ENCODE peak calls at places on chromosomes 5 and 9, in five cellular contexts. One of them, this sample, is unnamed.
A peak's percentile ranks its signal among the peaks of the same experiment; 100 is the strongest.

GRCh38 chr9:33011857-33012256 is 10.4 kb upstream of the APTX start:
- DNase-seq in AG09319: no peak
- DNase-seq in fibroblast of mammary gland: no peak
- DNase-seq in H9: no peak
- DNase-seq in NB4: no peak
- DNase-seq in this sample: no peak

GRCh38 chr9:108033976-108034964 is 544.7 kb upstream of the KLF4 start:
- DNase-seq in AG09319: peak; percentile 66
- DNase-seq in fibroblast of mammary gland: peak; percentile 89
- DNase-seq in H9: no peak
- DNase-seq in NB4: no peak
- DNase-seq in this sample: peak; percentile 25

GRCh38 chr5:148343049-148343413 is 7.7 kb downstream of the SPINK9 start:
- DNase-seq in AG09319: no peak
- DNase-seq in fibroblast of mammary gland: peak; percentile 2
- DNase-seq in H9: no peak
- DNase-seq in NB4: no peak
- DNase-seq in this sample: no peak

GRCh38 chr9:15370496-15371464 is 51.9 kb upstream of the SNAPC3 start:
- DNase-seq in AG09319: no peak
- DNase-seq in fibroblast of mammary gland: peak; percentile 12
- DNase-seq in H9: no peak
- DNase-seq in NB4: peak; percentile 13
- DNase-seq in this sample: no peak

GRCh38 chr9:69946800-69947437 is 96.7 kb upstream of the MAMDC2 start:
- DNase-seq in AG09319: peak; percentile 41
- DNase-seq in fibroblast of mammary gland: peak; percentile 93
- DNase-seq in H9: no peak
- DNase-seq in NB4: peak; percentile 49
- DNase-seq in this sample: peak; percentile 92

GRCh38 chr5:72452515-72453259 is 54.5 kb downstream of the ZNF366 start:
- DNase-seq in AG09319: peak; percentile 74
- DNase-seq in fibroblast of mammary gland: peak; percentile 92
- DNase-seq in H9: no peak
- DNase-seq in NB4: no peak
- DNase-seq in this sample: peak; percentile 58

GRCh38 chr5:62124266-62124665 is 181.7 kb upstream of the KIF2A start:
- DNase-seq in AG09319: no peak
- DNase-seq in fibroblast of mammary gland: no peak
- DNase-seq in H9: peak; percentile 37
- DNase-seq in NB4: no peak
- DNase-seq in this sample: no peak

GRCh38 chr5:73997936-73998335 is 371.9 kb downstream of the ARHGEF28 start:
- DNase-seq in AG09319: no peak
- DNase-seq in fibroblast of mammary gland: peak; percentile 38
- DNase-seq in H9: no peak
- DNase-seq in NB4: no peak
- DNase-seq in this sample: peak; percentile 4

GRCh38 chr9:78972303-78973002 is 599.3 kb upstream of the TLE4 start:
- DNase-seq in AG09319: no peak
- DNase-seq in fibroblast of mammary gland: no peak
- DNase-seq in H9: no peak
- DNase-seq in NB4: no peak
- DNase-seq in this sample: no peak

GRCh38 chr5:138869763-138870500 is 5.2 kb downstream of the LRRTM2 start:
- DNase-seq in AG09319: no peak
- DNase-seq in fibroblast of mammary gland: peak; percentile 52
- DNase-seq in H9: no peak
- DNase-seq in NB4: no peak
- DNase-seq in this sample: no peak

GRCh38 chr9:102631559-102631958 is 363.6 kb upstream of the CYLC2 start:
- DNase-seq in AG09319: no peak
- DNase-seq in fibroblast of mammary gland: peak; percentile 18
- DNase-seq in H9: no peak
- DNase-seq in NB4: peak; percentile 27
- DNase-seq in this sample: no peak

GRCh38 chr9:26575041-26575440 is 317.6 kb downstream of the CAAP1 start:
- DNase-seq in AG09319: no peak
- DNase-seq in fibroblast of mammary gland: no peak
- DNase-seq in H9: no peak
- DNase-seq in NB4: no peak
- DNase-seq in this sample: no peak

GRCh38 chr9:126953089-126953809 is 38.7 kb downstream of the RALGPS1 start:
- DNase-seq in AG09319: no peak
- DNase-seq in fibroblast of mammary gland: peak; percentile 66
- DNase-seq in H9: no peak
- DNase-seq in NB4: no peak
- DNase-seq in this sample: peak; percentile 15
- TF ChIP-seq CTCF in AG09319: no peak
- TF ChIP-seq CTCF in fibroblast of mammary gland: no peak
- TF ChIP-seq CTCF in H9: no peak
- TF ChIP-seq CTCF in NB4: no peak
- TF ChIP-seq CTCF in this sample: no peak

DNA sequence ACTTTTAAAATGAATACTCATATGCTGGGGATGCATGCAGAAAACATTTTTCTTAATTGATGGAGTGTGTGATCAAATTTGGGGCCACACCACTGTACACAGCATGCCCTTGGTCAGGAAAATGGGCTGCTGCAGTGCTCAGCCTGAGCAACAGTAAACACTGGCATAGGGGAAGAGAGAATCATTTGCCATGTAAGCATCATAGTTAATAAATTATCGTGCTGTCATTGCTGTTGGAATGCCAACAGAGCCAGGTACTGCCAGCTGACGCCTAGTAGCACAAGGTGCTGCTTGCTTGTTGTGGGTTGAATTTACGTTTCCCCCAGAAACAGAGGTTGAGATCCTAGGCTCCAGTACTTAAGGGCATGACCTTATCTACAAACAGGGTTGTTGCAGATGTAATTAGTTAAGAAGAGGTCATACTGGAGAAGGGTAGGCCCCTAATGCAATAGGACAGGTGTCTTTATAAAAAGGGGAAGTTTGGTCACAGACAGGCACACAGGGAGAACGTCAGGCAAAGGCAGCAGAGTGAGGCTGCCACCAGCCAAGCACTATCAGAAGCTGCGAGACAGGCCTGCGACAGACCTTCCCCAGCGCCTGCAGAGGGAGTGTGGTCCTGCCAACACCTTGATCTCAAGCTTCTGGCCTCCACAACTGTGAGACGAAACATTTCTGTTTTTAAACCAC is 25.3 kb downstream of the DAP start:
- DNase-seq in AG09319: no peak
- DNase-seq in fibroblast of mammary gland: no peak
- DNase-seq in H9: no peak
- DNase-seq in NB4: peak; percentile 61
- DNase-seq in this sample: no peak
- TF ChIP-seq CTCF in AG09319: no peak
- TF ChIP-seq CTCF in fibroblast of mammary gland: no peak
- TF ChIP-seq CTCF in H9: no peak
- TF ChIP-seq CTCF in NB4: no peak
- TF ChIP-seq CTCF in this sample: no peak

DNA sequence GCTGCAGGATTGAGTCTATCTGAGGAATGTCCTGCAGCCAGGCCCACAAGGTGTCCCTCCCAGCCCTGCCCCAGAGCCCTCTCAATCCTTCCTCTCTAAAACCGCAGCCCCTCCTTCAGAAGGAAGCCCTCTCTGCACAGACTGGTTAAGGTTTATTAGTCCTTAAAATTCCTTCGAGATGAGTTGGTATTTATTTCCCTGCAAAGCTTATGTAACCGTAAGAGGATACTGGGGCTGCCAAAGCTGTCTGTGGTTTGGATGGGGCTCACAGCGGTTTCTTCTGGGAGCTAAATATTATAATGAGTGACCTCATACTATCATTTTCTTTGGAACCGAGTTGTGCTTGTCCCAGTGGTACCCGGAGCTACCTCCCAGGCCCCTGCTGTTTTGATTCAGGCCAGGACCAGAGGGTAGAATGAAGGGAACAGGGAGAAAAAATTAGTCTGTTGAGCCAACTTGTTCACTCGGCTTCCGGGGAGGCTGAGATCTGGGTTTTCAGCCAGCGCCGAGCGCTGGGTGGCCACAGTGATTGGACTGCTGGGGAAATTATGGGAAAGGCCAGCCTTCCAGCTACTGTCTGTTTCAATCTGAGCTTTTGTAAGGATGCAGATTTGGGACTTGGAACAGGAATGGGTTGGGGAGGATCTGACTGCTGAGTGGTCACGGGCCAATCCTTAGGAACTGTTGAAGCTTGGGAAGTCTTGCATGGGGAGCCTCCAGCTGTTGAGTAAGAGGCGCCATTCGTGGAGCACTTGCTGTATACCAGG is 107.5 kb downstream of the NDFIP1 start:
- DNase-seq in AG09319: peak; percentile 94
- DNase-seq in fibroblast of mammary gland: peak; percentile 99
- DNase-seq in H9: no peak
- DNase-seq in NB4: peak; percentile 12
- DNase-seq in this sample: peak; percentile 97
- TF ChIP-seq CTCF in AG09319: no peak
- TF ChIP-seq CTCF in fibroblast of mammary gland: no peak
- TF ChIP-seq CTCF in H9: no peak
- TF ChIP-seq CTCF in NB4: no peak
- TF ChIP-seq CTCF in this sample: no peak

DNA sequence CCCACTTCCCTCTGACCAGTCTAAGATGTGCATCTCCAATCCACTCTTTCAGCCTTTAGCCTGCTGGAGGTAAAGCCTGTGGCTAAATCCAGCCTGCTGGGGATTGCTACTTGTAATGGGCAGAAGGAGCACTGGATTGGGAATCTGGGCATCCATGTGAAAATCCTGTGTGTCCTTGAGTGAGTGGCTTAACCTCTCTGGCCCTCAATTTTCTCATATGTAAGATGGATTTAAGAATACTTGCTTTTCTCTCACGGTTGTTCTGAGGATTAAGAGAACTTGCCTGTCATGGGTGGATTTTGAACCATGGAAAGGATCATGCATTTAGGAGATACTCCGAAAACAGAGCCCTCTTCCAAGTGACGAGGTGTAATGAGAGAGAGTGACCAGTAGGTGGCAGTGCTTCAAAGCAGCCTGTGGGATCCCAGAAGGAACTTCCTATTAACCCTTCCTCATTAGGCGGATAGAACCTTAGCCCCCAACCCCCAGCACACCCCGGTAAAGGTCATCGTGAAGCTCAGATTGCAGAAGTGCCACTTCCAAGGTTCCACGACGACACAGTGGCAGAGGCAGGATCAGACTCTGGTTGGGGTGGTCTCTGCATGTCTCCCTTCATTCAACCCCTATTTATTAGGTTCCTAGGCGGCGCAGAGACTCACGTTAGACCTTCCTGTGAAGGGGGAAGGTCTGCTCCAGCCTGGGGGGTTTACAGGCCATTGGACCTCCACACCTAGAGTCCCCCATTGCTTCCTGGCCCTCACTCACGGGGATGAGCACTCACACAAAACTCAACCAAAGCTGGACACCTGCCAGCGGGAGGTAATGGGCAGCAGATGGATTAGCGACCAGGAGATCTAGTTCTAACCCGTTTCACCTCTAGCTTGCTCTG is 68.7 kb upstream of the ZNF618 start:
- DNase-seq in AG09319: peak; percentile 22
- DNase-seq in fibroblast of mammary gland: peak; percentile 68
- DNase-seq in H9: peak; percentile 71
- DNase-seq in NB4: peak; percentile 71
- DNase-seq in this sample: peak; percentile 21
- TF ChIP-seq CTCF in AG09319: peak; percentile 88
- TF ChIP-seq CTCF in fibroblast of mammary gland: peak; percentile 96
- TF ChIP-seq CTCF in H9: peak; percentile 88
- TF ChIP-seq CTCF in NB4: peak; percentile 78
- TF ChIP-seq CTCF in this sample: peak; percentile 95

DNA sequence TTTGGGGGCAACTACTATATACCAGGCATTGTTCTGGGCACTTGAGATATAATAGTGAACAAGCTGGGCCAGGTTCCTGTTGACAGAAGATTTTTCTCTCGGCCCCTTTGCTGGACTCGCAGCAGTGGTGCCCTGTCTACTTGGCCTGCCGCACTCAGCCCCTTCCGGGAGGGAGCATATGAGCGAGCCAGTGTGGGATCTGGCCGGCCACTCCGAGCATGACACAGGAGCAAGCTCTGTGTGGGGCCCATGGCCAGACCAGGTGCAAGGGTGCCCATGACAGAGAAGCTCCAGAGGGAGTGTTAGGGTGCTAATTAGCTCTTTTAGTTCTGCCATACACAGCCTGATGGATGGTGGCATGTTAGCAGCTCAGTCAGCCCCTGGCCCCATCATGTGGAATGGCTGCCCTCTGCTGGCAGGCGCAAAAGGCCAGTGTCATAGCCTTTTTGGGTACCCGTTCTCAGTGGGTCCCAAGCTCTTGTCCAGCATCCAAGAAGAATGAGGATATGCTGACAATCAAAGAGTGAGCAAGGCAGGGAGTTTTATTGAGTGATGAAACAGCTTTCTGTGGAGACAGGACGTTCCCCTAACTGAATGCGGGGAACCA is 9.3 kb upstream of the KIF4B start:
- DNase-seq in AG09319: no peak
- DNase-seq in fibroblast of mammary gland: no peak
- DNase-seq in H9: peak; percentile 76
- DNase-seq in NB4: peak; percentile 40
- DNase-seq in this sample: no peak
- TF ChIP-seq CTCF in AG09319: peak; percentile 28
- TF ChIP-seq CTCF in fibroblast of mammary gland: peak; percentile 28
- TF ChIP-seq CTCF in H9: peak; percentile 74
- TF ChIP-seq CTCF in NB4: no peak
- TF ChIP-seq CTCF in this sample: peak; percentile 73

DNA sequence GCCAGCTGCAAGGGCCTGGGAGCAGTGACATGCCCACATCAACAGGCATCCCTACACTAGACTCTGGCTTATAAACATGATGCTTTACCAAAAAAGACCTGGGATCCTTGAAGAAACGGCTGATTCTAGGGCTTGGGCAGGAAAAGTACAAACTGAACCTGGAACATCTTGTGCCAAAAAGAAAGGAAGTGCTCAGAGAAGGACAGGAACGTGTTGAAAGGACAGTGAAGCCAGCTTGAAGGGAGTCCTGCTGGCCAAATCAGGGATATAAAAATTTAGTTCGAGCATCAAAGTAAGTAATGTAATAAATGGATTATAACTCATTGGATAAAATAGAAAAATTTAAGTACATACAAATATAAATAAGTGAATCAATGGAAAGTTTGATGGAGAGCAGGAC is 58.1 kb downstream of the ALDH7A1 start:
- DNase-seq in AG09319: no peak
- DNase-seq in fibroblast of mammary gland: no peak
- DNase-seq in H9: no peak
- DNase-seq in NB4: no peak
- DNase-seq in this sample: no peak
- TF ChIP-seq CTCF in AG09319: no peak
- TF ChIP-seq CTCF in fibroblast of mammary gland: peak; percentile 11
- TF ChIP-seq CTCF in H9: peak; percentile 18
- TF ChIP-seq CTCF in NB4: no peak
- TF ChIP-seq CTCF in this sample: peak; percentile 64

DNA sequence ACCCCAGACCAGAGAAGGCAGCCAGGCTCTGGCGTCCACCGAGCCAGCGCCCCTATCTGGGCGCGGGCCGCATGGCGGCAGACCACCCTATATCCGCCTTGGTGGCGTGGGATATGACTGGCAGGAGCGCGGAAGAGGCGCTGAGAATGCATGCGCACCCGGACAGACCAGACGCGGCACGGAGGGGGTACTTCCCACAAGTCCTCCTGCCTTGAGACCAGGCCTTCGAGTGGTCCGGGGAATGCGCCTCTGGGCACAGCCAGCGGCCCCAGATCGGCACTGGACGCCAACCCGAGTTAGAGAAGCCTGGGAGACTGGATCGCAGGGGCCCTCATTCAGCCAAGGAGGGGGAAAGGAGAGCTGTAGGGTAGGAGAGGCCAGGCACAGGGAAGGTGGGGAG is 2.5 kb upstream of the LMX1B start:
- DNase-seq in AG09319: no peak
- DNase-seq in fibroblast of mammary gland: no peak
- DNase-seq in H9: no peak
- DNase-seq in NB4: no peak
- DNase-seq in this sample: no peak
- TF ChIP-seq CTCF in AG09319: no peak
- TF ChIP-seq CTCF in fibroblast of mammary gland: no peak
- TF ChIP-seq CTCF in H9: no peak
- TF ChIP-seq CTCF in NB4: no peak
- TF ChIP-seq CTCF in this sample: no peak